ENCODE peak calls at places on chromosome 10, in four cellular contexts. O is GM23248, R is OCI-LY7, P is hepatocyte. B is an unnamed sample. For H3K4me1, the result is how much of the 10 kb centered on the place peaks cover.

GRCh38 chr10:70660722-70661121 is 11.6 kb upstream of the ADAMTS14 start:
- DNase-seq in O (no peak), R (no peak), P (no peak), B (no peak)

GRCh38 chr10:125811251-125811650 is 11.8 kb downstream of the UROS start:
- DNase-seq in O (peak), R (no peak), P (no peak), B (no peak)

GRCh38 chr10:123567984-123568745 is 98.0 kb upstream of the GPR26 start:
- DNase-seq in O (no peak), R (no peak), P (no peak), B (no peak)

GRCh38 chr10:105241254-105241653 is 600.2 kb downstream of the SORCS3 start:
- DNase-seq in O (no peak), R (no peak), P (no peak), B (no peak)

GRCh38 chr10:96493254-96493653 is 20.5 kb downstream of the TLL2 start:
- DNase-seq in O (no peak), R (no peak), P (no peak), B (no peak)

GRCh38 chr10:20874261-20874660 is 22.9 kb downstream of the NEBL start:
- DNase-seq in O (no peak), R (no peak), P (no peak), B (no peak)

GRCh38 chr10:69955211-69955805 is 97.3 kb upstream of the MACROH2A2 start:
- DNase-seq in O (no peak), R (no peak), P (no peak), B (no peak)

GRCh38 chr10:88152720-88153119 is 289.3 kb downstream of the PTEN start:
- DNase-seq in O (peak), R (peak), P (peak), B (no peak)

GRCh38 chr10:132588301-132589013 is 50.9 kb downstream of the INPP5A start:
- DNase-seq in O (peak), R (no peak), P (no peak), B (no peak)

GRCh38 chr10:123399276-123399839 is 245.2 kb downstream of the BUB3 start:
- DNase-seq in O (no peak), R (no peak), P (no peak), B (no peak)

GRCh38 chr10:43262043-43262901 is 4.6 kb downstream of the RASGEF1A start:
- DNase-seq in O (no peak), R (no peak), P (peak), B (peak)

GRCh38 chr10:59654007-59654406 is 55.6 kb downstream of the SLC16A9 start:
- DNase-seq in O (no peak), R (peak), P (no peak), B (no peak)

GRCh38 chr10:113099431-113100298 is 149.6 kb downstream of the TCF7L2 start:
- DNase-seq in O (no peak), R (no peak), P (peak), B (peak)

GRCh38 chr10:56329961-56330360 is 31.1 kb downstream of the ZWINT start:
- DNase-seq in O (no peak), R (no peak), P (no peak), B (no peak)

GRCh38 chr10:73908853-73909611 is 1.9 kb upstream of the PLAU start:
- DNase-seq in O (peak), R (peak), P (peak), B (no peak)

GRCh38 chr10:36023939-36024338 is 381.8 kb upstream of the FZD8 start:
- DNase-seq in O (peak), R (no peak), P (no peak), B (peak)

GRCh38 chr10:31554556-31554955 is 235.5 kb downstream of the ZEB1 start:
- DNase-seq in O (peak), R (no peak), P (no peak), B (no peak)

GRCh38 chr10:82289945-82290344 is 415.0 kb downstream of the NRG3 start:
- DNase-seq in O (no peak), R (no peak), P (no peak), B (no peak)

GRCh38 chr10:110993024-110993693 is 73.8 kb downstream of the SHOC2 start:
- DNase-seq in O (peak), R (no peak), P (no peak), B (no peak)

GRCh38 chr10:132904814-132905649 is 37.3 kb downstream of the CFAP46 start:
- DNase-seq in O (no peak), R (no peak), P (no peak), B (no peak)

GRCh38 chr10:46240684-46241565 is 45.9 kb upstream of the ANTXRL start:
- DNase-seq in O (no peak), R (no peak), P (no peak), B (no peak)

GRCh38 chr10:119161680-119162079 is 3.8 kb downstream of the SFXN4 start:
- DNase-seq in O (peak), R (no peak), P (no peak), B (no peak)

GRCh38 chr10:59812541-59813122 is 59.4 kb upstream of the MRLN start:
- DNase-seq in O (no peak), R (no peak), P (no peak), B (no peak)

GRCh38 chr10:133124357-133125211 is 35.4 kb upstream of the KNDC1 start:
- DNase-seq in O (no peak), R (no peak), P (peak), B (peak)

GRCh38 chr10:62916157-62916603 is 100.0 kb upstream of the EGR2 start:
- DNase-seq in O (peak), R (no peak), P (no peak), B (no peak)

GRCh38 chr10:791639-792038 is 102.2 kb upstream of the DIP2C start:
- DNase-seq in O (no peak), R (no peak), P (no peak), B (no peak)

GRCh38 chr10:28248092-28248491 is 54.8 kb downstream of the MPP7 start:
- DNase-seq in O (peak), R (no peak), P (no peak), B (no peak)

GRCh38 chr10:78199759-78200158 is 166.1 kb downstream of the RPS24 start:
- DNase-seq in O (no peak), R (no peak), P (no peak), B (no peak)

GRCh38 chr10:132735923-132736391 is 50.0 kb downstream of the NKX6-2 start:
- DNase-seq in O (no peak), R (no peak), P (no peak), B (no peak)

GRCh38 chr10:127044191-127044590 is 139.0 kb downstream of the DOCK1 start:
- DNase-seq in O (no peak), R (no peak), P (peak), B (no peak)

GRCh38 chr10:16436367-16436757 is 448 bp upstream of the PTER start:
- DNase-seq in O (peak), R (no peak), P (peak), B (no peak)

GRCh38 chr10:93719901-93720300 is 17.5 kb upstream of the FRA10AC1 start:
- DNase-seq in O (no peak), R (no peak), P (no peak), B (no peak)

GRCh38 chr10:115936926-115937755 is 335.9 kb downstream of the GFRA1 start:
- DNase-seq in O (peak), R (no peak), P (no peak), B (no peak)

GRCh38 chr10:9305018-9305655 is 1250.6 kb downstream of the GATA3 start:
- DNase-seq in O (peak), R (peak), P (peak), B (peak)

GRCh38 chr10:4663162-4663992 is 162.6 kb upstream of the AKR1E2 start:
- DNase-seq in O (peak), R (peak), P (peak), B (peak)

GRCh38 chr10:122078326-122078725 is 89.4 kb downstream of the TACC2 start:
- DNase-seq in O (no peak), R (no peak), P (no peak), B (no peak)

GRCh38 chr10:122082616-122083477 is 93.9 kb downstream of the TACC2 start:
- DNase-seq in O (no peak), R (no peak), P (no peak), B (no peak)

GRCh38 chr10:122077311-122077875 is 88.4 kb downstream of the TACC2 start:
- DNase-seq in O (no peak), R (no peak), P (no peak), B (no peak)

GRCh38 chr10:122075171-122075570 is 86.2 kb downstream of the TACC2 start:
- DNase-seq in O (no peak), R (no peak), P (no peak), B (no peak)

GRCh38 chr10:122078965-122079401 is 90.0 kb downstream of the TACC2 start:
- DNase-seq in O (no peak), R (no peak), P (no peak), B (no peak)
- H3K4me2 ChIP-seq in O (no peak), R (no peak), P (no peak), B (no peak)

DNA sequence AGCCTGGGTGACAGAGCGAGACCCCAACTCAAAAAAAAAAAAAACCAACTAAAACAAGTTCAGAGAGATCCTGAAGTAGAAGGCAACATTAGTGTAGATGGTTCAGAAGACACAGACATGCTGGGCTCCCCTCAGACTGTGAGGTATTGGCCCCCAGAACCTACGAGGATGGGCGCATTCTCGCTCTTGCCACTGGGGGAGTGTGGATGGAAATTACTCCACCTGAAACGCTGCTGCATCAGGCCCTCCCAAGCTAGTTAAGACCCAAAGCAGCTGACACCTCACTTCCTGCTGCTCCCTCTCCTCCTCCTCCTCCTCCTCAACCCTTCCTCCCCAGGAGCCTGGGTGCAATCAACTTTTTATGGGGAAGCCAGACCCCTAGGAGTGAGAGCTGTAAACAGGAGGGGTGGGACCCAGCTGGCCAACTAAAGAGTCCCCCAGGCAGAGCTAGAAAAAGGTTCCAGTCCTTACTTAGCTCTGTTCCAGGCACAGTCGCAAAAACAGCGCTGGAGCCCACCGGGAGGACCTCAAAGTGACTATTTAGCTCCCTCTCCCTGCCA is 7.4 kb downstream of the SH3PXD2A start:
- DNase-seq in O (peak), R (peak), P (no peak), B (peak)
- H3K4me1 ChIP-seq in O (half or more), R (under half), P (under half), B (under half)

DNA sequence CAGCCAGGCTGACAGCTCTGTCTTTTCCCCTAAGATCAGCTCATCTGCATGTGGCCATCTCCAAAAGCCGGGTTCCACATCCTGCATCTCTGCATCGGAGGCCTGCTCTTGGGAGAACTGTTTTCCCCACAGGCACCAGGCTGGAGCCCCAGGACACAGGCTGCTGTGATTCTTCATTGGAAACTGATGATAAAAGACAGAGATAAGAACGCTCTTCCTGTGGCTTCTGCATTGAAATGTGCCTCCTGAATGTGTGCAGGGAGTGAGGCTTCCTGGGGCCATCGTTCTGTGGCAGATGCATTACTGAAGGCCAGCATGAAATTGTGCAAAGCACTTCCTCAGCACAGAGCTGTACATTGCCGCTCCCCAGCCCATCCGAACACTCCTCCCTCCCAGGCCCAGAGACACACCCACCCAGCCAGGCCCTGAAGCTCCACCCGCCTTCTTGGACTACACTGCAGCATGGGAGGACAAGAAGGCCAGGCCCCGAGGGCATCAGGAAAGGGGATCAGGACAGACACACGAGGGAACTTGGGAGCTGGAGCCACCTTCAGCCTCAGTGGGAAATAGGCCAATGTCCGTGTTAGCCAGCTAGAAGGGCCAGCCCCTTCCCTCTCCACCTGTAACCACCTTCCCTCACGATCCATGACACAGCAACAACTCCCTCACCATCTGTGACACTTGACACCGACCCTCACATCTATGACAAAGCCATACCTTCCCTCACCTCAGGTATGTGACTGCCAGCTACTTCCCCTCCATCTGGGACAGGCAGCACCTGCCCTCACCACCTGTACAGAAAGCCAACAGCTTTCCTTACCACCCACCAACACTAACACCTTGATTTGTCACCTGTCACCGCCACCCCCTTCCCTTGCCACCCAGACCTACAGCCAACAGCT is 113.2 kb downstream of the GRID1 start:
- DNase-seq in O (no peak), R (no peak), P (peak), B (no peak)
- TF ChIP-seq EZH2phosphoT487 in O (no peak), R (no peak), P (no peak), B (no peak)

GRCh38 chr10:6337382-6337781 is 134.7 kb downstream of the PFKFB3 start:
- DNase-seq in O (no peak), R (no peak), P (no peak), B (no peak)
- H3K4me2 ChIP-seq in O (no peak), R (no peak), P (no peak), B (no peak)